ENCODE peak calls at places on chromosomes 4 and X, in eight cellular contexts. One of them, this sample, is unnamed.

GRCh38 chr4:151792525-151792924 is 31.7 kb upstream of the GATB start:
- DNase-seq in fibroblast of pulmonary artery: no peak
- DNase-seq in AG10803: no peak
- DNase-seq in cardiac fibroblast: no peak
- DNase-seq in CD4-positive, alpha-beta memory T cell: no peak
- DNase-seq in tibial artery: no peak
- DNase-seq in lower leg skin: no peak
- DNase-seq in astrocyte of the spinal cord: no peak
- DNase-seq in this sample: no peak

GRCh38 chr4:101346562-101347266 is 612 bp downstream of the PPP3CA start:
- DNase-seq in fibroblast of pulmonary artery: peak; percentile 74
- DNase-seq in AG10803: peak; percentile 60
- DNase-seq in cardiac fibroblast: peak; percentile 79
- DNase-seq in CD4-positive, alpha-beta memory T cell: peak; percentile 79
- DNase-seq in tibial artery: peak; percentile 78
- DNase-seq in lower leg skin: peak; percentile 54
- DNase-seq in astrocyte of the spinal cord: peak; percentile 75
- DNase-seq in this sample: peak; percentile 63

GRCh38 chr4:70722199-70722791 is 531 bp downstream of the RUFY3 start:
- DNase-seq in fibroblast of pulmonary artery: peak; percentile 75
- DNase-seq in AG10803: peak; percentile 76
- DNase-seq in cardiac fibroblast: peak; percentile 72
- DNase-seq in CD4-positive, alpha-beta memory T cell: peak; percentile 73
- DNase-seq in tibial artery: no peak
- DNase-seq in lower leg skin: no peak
- DNase-seq in astrocyte of the spinal cord: peak; percentile 79
- DNase-seq in this sample: no peak

GRCh38 chrX:129957241-129958099 is 25.0 kb upstream of the BCORL1 start:
- DNase-seq in fibroblast of pulmonary artery: peak; percentile 30
- DNase-seq in AG10803: peak; percentile 38
- DNase-seq in cardiac fibroblast: peak; percentile 44
- DNase-seq in CD4-positive, alpha-beta memory T cell: peak; percentile 47
- DNase-seq in tibial artery: peak; percentile 71
- DNase-seq in lower leg skin: no peak
- DNase-seq in astrocyte of the spinal cord: peak; percentile 16
- DNase-seq in this sample: peak; percentile 3

GRCh38 chr4:183355405-183355804 is 33.2 kb upstream of the CLDN24 start:
- DNase-seq in fibroblast of pulmonary artery: peak; percentile 77
- DNase-seq in AG10803: peak; percentile 61
- DNase-seq in cardiac fibroblast: peak; percentile 79
- DNase-seq in CD4-positive, alpha-beta memory T cell: no peak
- DNase-seq in tibial artery: no peak
- DNase-seq in lower leg skin: no peak
- DNase-seq in astrocyte of the spinal cord: peak; percentile 67
- DNase-seq in this sample: no peak

GRCh38 chr4:34202154-34202553 is 2042.2 kb downstream of the ARAP2 start:
- DNase-seq in fibroblast of pulmonary artery: no peak
- DNase-seq in AG10803: no peak
- DNase-seq in cardiac fibroblast: no peak
- DNase-seq in CD4-positive, alpha-beta memory T cell: no peak
- DNase-seq in tibial artery: no peak
- DNase-seq in lower leg skin: no peak
- DNase-seq in astrocyte of the spinal cord: no peak
- DNase-seq in this sample: no peak

GRCh38 chr4:98780111-98780549 is 121.7 kb upstream of the TSPAN5 start:
- DNase-seq in fibroblast of pulmonary artery: peak; percentile 93
- DNase-seq in AG10803: no peak
- DNase-seq in cardiac fibroblast: peak; percentile 75
- DNase-seq in CD4-positive, alpha-beta memory T cell: no peak
- DNase-seq in tibial artery: no peak
- DNase-seq in lower leg skin: no peak
- DNase-seq in astrocyte of the spinal cord: no peak
- DNase-seq in this sample: no peak

GRCh38 chr4:124997124-124997523 is 284.6 kb upstream of the ANKRD50 start:
- DNase-seq in fibroblast of pulmonary artery: no peak
- DNase-seq in AG10803: no peak
- DNase-seq in cardiac fibroblast: no peak
- DNase-seq in CD4-positive, alpha-beta memory T cell: no peak
- DNase-seq in tibial artery: no peak
- DNase-seq in lower leg skin: no peak
- DNase-seq in astrocyte of the spinal cord: no peak
- DNase-seq in this sample: no peak

GRCh38 chr4:158519226-158519625 is 2.5 kb upstream of the RXFP1 start:
- DNase-seq in fibroblast of pulmonary artery: no peak
- DNase-seq in AG10803: no peak
- DNase-seq in cardiac fibroblast: no peak
- DNase-seq in CD4-positive, alpha-beta memory T cell: no peak
- DNase-seq in tibial artery: no peak
- DNase-seq in lower leg skin: no peak
- DNase-seq in astrocyte of the spinal cord: no peak
- DNase-seq in this sample: no peak

GRCh38 chr4:153438916-153439756 is 27.0 kb upstream of the TMEM131L start:
- DNase-seq in fibroblast of pulmonary artery: no peak
- DNase-seq in AG10803: no peak
- DNase-seq in cardiac fibroblast: no peak
- DNase-seq in CD4-positive, alpha-beta memory T cell: peak; percentile 57
- DNase-seq in tibial artery: no peak
- DNase-seq in lower leg skin: no peak
- DNase-seq in astrocyte of the spinal cord: no peak
- DNase-seq in this sample: peak; percentile 27

GRCh38 chr4:94933799-94934198 is 176.0 kb downstream of the BMPR1B start:
- DNase-seq in fibroblast of pulmonary artery: peak; percentile 3
- DNase-seq in AG10803: no peak
- DNase-seq in cardiac fibroblast: no peak
- DNase-seq in CD4-positive, alpha-beta memory T cell: no peak
- DNase-seq in tibial artery: no peak
- DNase-seq in lower leg skin: no peak
- DNase-seq in astrocyte of the spinal cord: no peak
- DNase-seq in this sample: no peak

GRCh38 chrX:37685452-37686347 is at the start of gene XK:
- DNase-seq in fibroblast of pulmonary artery: peak; percentile 21
- DNase-seq in AG10803: no peak
- DNase-seq in cardiac fibroblast: peak; percentile 5
- DNase-seq in CD4-positive, alpha-beta memory T cell: peak; percentile 47
- DNase-seq in tibial artery: peak; percentile 76
- DNase-seq in lower leg skin: no peak
- DNase-seq in astrocyte of the spinal cord: peak; percentile 11
- DNase-seq in this sample: no peak

GRCh38 chr4:3747582-3747906 is 18.6 kb upstream of the ADRA2C start:
- DNase-seq in fibroblast of pulmonary artery: no peak
- DNase-seq in AG10803: no peak
- DNase-seq in cardiac fibroblast: no peak
- DNase-seq in CD4-positive, alpha-beta memory T cell: no peak
- DNase-seq in tibial artery: no peak
- DNase-seq in lower leg skin: no peak
- DNase-seq in astrocyte of the spinal cord: no peak
- DNase-seq in this sample: no peak

GRCh38 chrX:10922158-10922557 is 189.0 kb upstream of the HCCS start:
- DNase-seq in fibroblast of pulmonary artery: peak; percentile 88
- DNase-seq in AG10803: peak; percentile 90
- DNase-seq in cardiac fibroblast: peak; percentile 84
- DNase-seq in CD4-positive, alpha-beta memory T cell: no peak
- DNase-seq in tibial artery: no peak
- DNase-seq in lower leg skin: no peak
- DNase-seq in astrocyte of the spinal cord: peak; percentile 73
- DNase-seq in this sample: no peak

GRCh38 chr4:87390931-87391782 is at the start of gene HSD17B11:
- DNase-seq in fibroblast of pulmonary artery: peak; percentile 97
- DNase-seq in AG10803: peak; percentile 91
- DNase-seq in cardiac fibroblast: peak; percentile 97
- DNase-seq in CD4-positive, alpha-beta memory T cell: peak; percentile 88
- DNase-seq in tibial artery: peak; percentile 95
- DNase-seq in lower leg skin: peak; percentile 91
- DNase-seq in astrocyte of the spinal cord: peak; percentile 94
- DNase-seq in this sample: peak; percentile 65

GRCh38 chr4:137307806-137308205 is 224.5 kb downstream of the PCDH18 start:
- DNase-seq in fibroblast of pulmonary artery: peak; percentile 73
- DNase-seq in AG10803: peak; percentile 89
- DNase-seq in cardiac fibroblast: peak; percentile 83
- DNase-seq in CD4-positive, alpha-beta memory T cell: no peak
- DNase-seq in tibial artery: peak; percentile 61
- DNase-seq in lower leg skin: peak; percentile 29
- DNase-seq in astrocyte of the spinal cord: peak; percentile 78
- DNase-seq in this sample: no peak

GRCh38 chr4:57426779-57427395 is 316.7 kb upstream of the IGFBP7 start:
- DNase-seq in fibroblast of pulmonary artery: peak; percentile 81
- DNase-seq in AG10803: peak; percentile 68
- DNase-seq in cardiac fibroblast: peak; percentile 82
- DNase-seq in CD4-positive, alpha-beta memory T cell: peak; percentile 33
- DNase-seq in tibial artery: peak; percentile 76
- DNase-seq in lower leg skin: no peak
- DNase-seq in astrocyte of the spinal cord: peak; percentile 82
- DNase-seq in this sample: no peak

GRCh38 chrX:2967584-2967983 is 38.4 kb upstream of the ARSD start:
- DNase-seq in fibroblast of pulmonary artery: no peak
- DNase-seq in AG10803: no peak
- DNase-seq in cardiac fibroblast: no peak
- DNase-seq in CD4-positive, alpha-beta memory T cell: no peak
- DNase-seq in tibial artery: no peak
- DNase-seq in lower leg skin: no peak
- DNase-seq in astrocyte of the spinal cord: no peak
- DNase-seq in this sample: no peak

GRCh38 chr4:37562592-37562991 is 123.6 kb downstream of the RELL1 start:
- DNase-seq in fibroblast of pulmonary artery: peak; percentile 33
- DNase-seq in AG10803: peak; percentile 3
- DNase-seq in cardiac fibroblast: no peak
- DNase-seq in CD4-positive, alpha-beta memory T cell: no peak
- DNase-seq in tibial artery: no peak
- DNase-seq in lower leg skin: no peak
- DNase-seq in astrocyte of the spinal cord: peak; percentile 7
- DNase-seq in this sample: no peak

GRCh38 chr4:55122235-55122634 is 3.2 kb downstream of the KDR start:
- DNase-seq in fibroblast of pulmonary artery: no peak
- DNase-seq in AG10803: no peak
- DNase-seq in cardiac fibroblast: no peak
- DNase-seq in CD4-positive, alpha-beta memory T cell: no peak
- DNase-seq in tibial artery: no peak
- DNase-seq in lower leg skin: no peak
- DNase-seq in astrocyte of the spinal cord: no peak
- DNase-seq in this sample: no peak

GRCh38 chr4:55125763-55126541 is 557 bp upstream of the KDR start:
- DNase-seq in fibroblast of pulmonary artery: peak; percentile 27
- DNase-seq in AG10803: peak; percentile 2
- DNase-seq in cardiac fibroblast: peak; percentile 33
- DNase-seq in CD4-positive, alpha-beta memory T cell: no peak
- DNase-seq in tibial artery: peak; percentile 76
- DNase-seq in lower leg skin: no peak
- DNase-seq in astrocyte of the spinal cord: no peak
- DNase-seq in this sample: no peak

GRCh38 chr4:55125087-55125721 is at the start of gene KDR:
- DNase-seq in fibroblast of pulmonary artery: peak; percentile 63
- DNase-seq in AG10803: peak; percentile 8
- DNase-seq in cardiac fibroblast: peak; percentile 60
- DNase-seq in CD4-positive, alpha-beta memory T cell: no peak
- DNase-seq in tibial artery: peak; percentile 65
- DNase-seq in lower leg skin: no peak
- DNase-seq in astrocyte of the spinal cord: peak; percentile 56
- DNase-seq in this sample: no peak

GRCh38 chr4:55124337-55125076 is 888 bp downstream of the KDR start:
- DNase-seq in fibroblast of pulmonary artery: peak; percentile 44
- DNase-seq in AG10803: no peak
- DNase-seq in cardiac fibroblast: peak; percentile 53
- DNase-seq in CD4-positive, alpha-beta memory T cell: no peak
- DNase-seq in tibial artery: no peak
- DNase-seq in lower leg skin: no peak
- DNase-seq in astrocyte of the spinal cord: peak; percentile 29
- DNase-seq in this sample: no peak

DNA sequence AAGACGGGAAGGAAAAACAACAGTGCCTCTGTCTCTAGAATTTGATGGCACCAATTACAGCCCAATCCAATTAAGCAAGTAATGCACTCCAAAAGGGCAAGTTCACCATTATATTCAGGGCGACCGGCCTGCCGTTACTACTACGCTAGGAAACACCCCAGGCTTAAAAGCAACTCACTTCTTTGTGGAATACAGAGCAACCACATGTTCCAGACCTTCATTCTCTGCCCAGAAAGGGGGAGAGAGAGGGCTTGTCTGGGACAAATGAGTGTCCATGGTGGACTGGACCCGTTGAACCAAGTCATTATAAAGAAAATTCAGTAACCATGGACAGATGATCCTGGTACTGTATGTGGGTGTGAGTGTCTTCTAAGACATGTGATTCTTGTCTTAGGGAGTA is 1.6 kb downstream of the KDR start:
- DNase-seq in fibroblast of pulmonary artery: no peak
- DNase-seq in AG10803: no peak
- DNase-seq in cardiac fibroblast: no peak
- DNase-seq in CD4-positive, alpha-beta memory T cell: no peak
- DNase-seq in tibial artery: no peak
- DNase-seq in lower leg skin: no peak
- DNase-seq in astrocyte of the spinal cord: no peak
- DNase-seq in this sample: no peak
- H3K4me3 ChIP-seq in fibroblast of pulmonary artery: peak overlapping the region; percentile 92
- H3K4me3 ChIP-seq in AG10803: no peak overlapping the region
- H3K4me3 ChIP-seq in cardiac fibroblast: peak overlapping the region; percentile 88
- H3K4me3 ChIP-seq in CD4-positive, alpha-beta memory T cell: no peak overlapping the region
- H3K4me3 ChIP-seq in tibial artery: peak overlapping the region; percentile 69
- H3K4me3 ChIP-seq in lower leg skin: no peak overlapping the region
- H3K4me3 ChIP-seq in astrocyte of the spinal cord: no peak overlapping the region
- H3K4me3 ChIP-seq in this sample: no peak overlapping the region

GRCh38 chrX:154093965-154094364 is 3.6 kb downstream of the MECP2 start:
- DNase-seq in fibroblast of pulmonary artery: no peak
- DNase-seq in AG10803: no peak
- DNase-seq in cardiac fibroblast: no peak
- DNase-seq in CD4-positive, alpha-beta memory T cell: no peak
- DNase-seq in tibial artery: no peak
- DNase-seq in lower leg skin: no peak
- DNase-seq in astrocyte of the spinal cord: no peak
- DNase-seq in this sample: no peak
- H3K4me3 ChIP-seq in fibroblast of pulmonary artery: no peak overlapping the region
- H3K4me3 ChIP-seq in AG10803: no peak overlapping the region
- H3K4me3 ChIP-seq in cardiac fibroblast: no peak overlapping the region
- H3K4me3 ChIP-seq in CD4-positive, alpha-beta memory T cell: peak overlapping the region; percentile 47
- H3K4me3 ChIP-seq in tibial artery: peak overlapping the region; percentile 14
- H3K4me3 ChIP-seq in lower leg skin: no peak overlapping the region
- H3K4me3 ChIP-seq in astrocyte of the spinal cord: no peak overlapping the region
- H3K4me3 ChIP-seq in this sample: peak overlapping the region; percentile 19

GRCh38 chrX:1492421-1493012 is 39.8 kb upstream of the ASMTL start:
- DNase-seq in fibroblast of pulmonary artery: no peak
- DNase-seq in AG10803: no peak
- DNase-seq in cardiac fibroblast: no peak
- DNase-seq in CD4-positive, alpha-beta memory T cell: no peak
- DNase-seq in tibial artery: no peak
- DNase-seq in lower leg skin: no peak
- DNase-seq in astrocyte of the spinal cord: no peak
- DNase-seq in this sample: no peak
- H3K4me3 ChIP-seq in fibroblast of pulmonary artery: no peak overlapping the region
- H3K4me3 ChIP-seq in AG10803: no peak overlapping the region
- H3K4me3 ChIP-seq in cardiac fibroblast: no peak overlapping the region
- H3K4me3 ChIP-seq in CD4-positive, alpha-beta memory T cell: no peak overlapping the region
- H3K4me3 ChIP-seq in tibial artery: no peak overlapping the region
- H3K4me3 ChIP-seq in lower leg skin: no peak overlapping the region
- H3K4me3 ChIP-seq in astrocyte of the spinal cord: no peak overlapping the region
- H3K4me3 ChIP-seq in this sample: no peak overlapping the region

DNA sequence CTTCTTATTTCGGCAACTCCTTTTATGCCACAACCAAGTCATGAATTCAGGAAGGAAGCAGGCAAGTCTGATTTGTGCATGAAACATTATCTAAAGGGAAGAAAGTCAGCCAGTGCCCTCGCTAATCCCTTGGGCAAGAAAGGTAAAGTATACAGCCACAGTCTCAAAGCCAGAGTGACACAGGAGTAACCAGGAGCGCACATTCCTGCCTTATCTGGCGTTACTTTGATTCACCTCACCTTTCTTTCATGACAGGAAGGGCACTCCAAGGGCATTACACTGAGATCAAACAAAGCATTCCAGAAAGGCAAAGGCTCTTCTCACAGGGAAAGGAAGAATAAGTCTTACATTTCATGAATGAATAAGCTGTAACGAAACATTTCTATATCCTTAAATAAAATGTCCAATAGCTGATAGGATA is 38.8 kb downstream of the FAT1 start:
- DNase-seq in fibroblast of pulmonary artery: no peak
- DNase-seq in AG10803: no peak
- DNase-seq in cardiac fibroblast: no peak
- DNase-seq in CD4-positive, alpha-beta memory T cell: no peak
- DNase-seq in tibial artery: no peak
- DNase-seq in lower leg skin: no peak
- DNase-seq in astrocyte of the spinal cord: no peak
- DNase-seq in this sample: no peak
- H3K4me3 ChIP-seq in fibroblast of pulmonary artery: no peak overlapping the region
- H3K4me3 ChIP-seq in AG10803: no peak overlapping the region
- H3K4me3 ChIP-seq in cardiac fibroblast: no peak overlapping the region
- H3K4me3 ChIP-seq in CD4-positive, alpha-beta memory T cell: no peak overlapping the region
- H3K4me3 ChIP-seq in tibial artery: no peak overlapping the region
- H3K4me3 ChIP-seq in lower leg skin: no peak overlapping the region
- H3K4me3 ChIP-seq in astrocyte of the spinal cord: no peak overlapping the region
- H3K4me3 ChIP-seq in this sample: no peak overlapping the region

This sample was measured in CD8-positive, alpha-beta T cell.